ENCODE peak calls at places on chromosomes 5 and 9, in seven cellular contexts. Y is cardiac muscle cell; U is left colon; R is choroid plexus epithelial cell; N is suprapubic skin; P is activated CD8-positive, alpha-beta memory T cell treated with anti-CD3 and anti-CD28 coated beads, Interleukin-2, amount 10 ng/mL, durations not matched to agents 7 days and 5 days; I is T follicular helper cell. S is an unnamed sample.
A peak's percentile ranks its signal among the peaks of the same experiment; 100 is the strongest.

GRCh38 chr5:172871561-172871960 is 37.5 kb downstream of the ERGIC1 start:
- DNase-seq in Y (no peak), U (no peak), R (no peak), N (no peak), P (no peak), I (no peak), S (no peak)

GRCh38 chr5:10218658-10219057 is 31.0 kb downstream of the ATPSCKMT start:
- DNase-seq in Y (no peak), U (no peak), R (no peak), N (no peak), P (no peak), I (no peak), S (no peak)

GRCh38 chr9:12884736-12885395 is 110.0 kb downstream of the LURAP1L start:
- DNase-seq in Y (peak; percentile 9), U (no peak), R (peak; percentile 92), N (no peak), P (no peak), I (no peak), S (no peak)

GRCh38 chr5:369151-369939 is 47.8 kb downstream of the AHRR start:
- DNase-seq in Y (no peak), U (no peak), R (no peak), N (no peak), P (peak; percentile 51), I (no peak), S (peak; percentile 9)

GRCh38 chr9:130171226-130172148 is 717 bp upstream of the NCS1 start:
- DNase-seq in Y (no peak), U (no peak), R (no peak), N (no peak), P (no peak), I (no peak), S (no peak)

GRCh38 chr5:63306909-63307308 is 655.3 kb downstream of the HTR1A start:
- DNase-seq in Y (no peak), U (no peak), R (no peak), N (no peak), P (no peak), I (no peak), S (no peak)

GRCh38 chr9:2418619-2419018 is 203.0 kb upstream of the VLDLR start:
- DNase-seq in Y (no peak), U (no peak), R (peak; percentile 94), N (no peak), P (no peak), I (no peak), S (no peak)

GRCh38 chr5:3386676-3387075 is 209.0 kb upstream of the IRX1 start:
- DNase-seq in Y (no peak), U (no peak), R (no peak), N (no peak), P (no peak), I (no peak), S (peak; percentile 2)

GRCh38 chr5:44332360-44332971 is 56.8 kb downstream of the FGF10 start:
- DNase-seq in Y (peak; percentile 71), U (no peak), R (peak; percentile 61), N (no peak), P (no peak), I (no peak), S (no peak)

GRCh38 chr5:170302729-170303501 is 5.3 kb upstream of the LCP2 start:
- DNase-seq in Y (peak; percentile 46), U (no peak), R (peak; percentile 57), N (no peak), P (peak; percentile 71), I (peak; percentile 69), S (no peak)

GRCh38 chr9:114861922-114862605 is 56.2 kb upstream of the TNFSF15 start:
- DNase-seq in Y (no peak), U (no peak), R (no peak), N (no peak), P (no peak), I (no peak), S (no peak)

GRCh38 chr9:20538956-20539355 is 83.3 kb downstream of the MLLT3 start:
- DNase-seq in Y (no peak), U (no peak), R (peak; percentile 16), N (no peak), P (no peak), I (no peak), S (no peak)

GRCh38 chr9:112059145-112059979 is 115.7 kb downstream of the SUSD1 start:
- DNase-seq in Y (no peak), U (no peak), R (peak; percentile 90), N (no peak), P (no peak), I (no peak), S (peak; percentile 87)

GRCh38 chr5:43152946-43153345 is 32.2 kb downstream of the ZNF131 start:
- DNase-seq in Y (no peak), U (no peak), R (peak; percentile 31), N (no peak), P (no peak), I (no peak), S (no peak)